ENCODE peak calls at places on chromosomes 13 and 19, in six cellular contexts. One of them, this sample, is unnamed.

GRCh38 chr13:27960362-27961226 is 8.5 kb downstream of the CDX2 start:
- DNase-seq in SK-N-SH: peak
- DNase-seq in HepG2: peak
- DNase-seq in K562: peak
- DNase-seq in A549: peak
- DNase-seq in H1: no peak
- DNase-seq in this sample: no peak

GRCh38 chr13:97600438-97601080 is 166.6 kb downstream of the RAP2A start:
- DNase-seq in HepG2: peak
- DNase-seq in A549: peak
- DNase-seq in K562: no peak
- DNase-seq in SK-N-SH: no peak
- DNase-seq in H1: no peak
- DNase-seq in this sample: no peak

GRCh38 chr13:61406275-61406674 is 9.4 kb downstream of the PCDH20 start:
- DNase-seq in K562: no peak
- DNase-seq in SK-N-SH: no peak
- DNase-seq in HepG2: no peak
- DNase-seq in H1: no peak
- DNase-seq in A549: no peak
- DNase-seq in this sample: no peak

GRCh38 chr13:29758591-29759114 is 91.8 kb downstream of the UBL3 start:
- DNase-seq in H1: no peak
- DNase-seq in K562: no peak
- DNase-seq in SK-N-SH: no peak
- DNase-seq in A549: no peak
- DNase-seq in HepG2: peak
- DNase-seq in this sample: peak

GRCh38 chr13:66660013-66660804 is 569.9 kb downstream of the PCDH9 start:
- DNase-seq in H1: no peak
- DNase-seq in A549: peak
- DNase-seq in SK-N-SH: no peak
- DNase-seq in K562: no peak
- DNase-seq in HepG2: no peak
- DNase-seq in this sample: no peak

GRCh38 chr13:46345400-46345799 is 41.7 kb downstream of the RUBCNL start:
- DNase-seq in SK-N-SH: no peak
- DNase-seq in A549: no peak
- DNase-seq in H1: no peak
- DNase-seq in K562: no peak
- DNase-seq in HepG2: no peak
- DNase-seq in this sample: no peak

GRCh38 chr19:52099497-52100138 is 4.1 kb upstream of the ZNF841 start:
- DNase-seq in K562: no peak
- DNase-seq in HepG2: peak
- DNase-seq in A549: no peak
- DNase-seq in H1: no peak
- DNase-seq in SK-N-SH: no peak
- DNase-seq in this sample: no peak

GRCh38 chr13:80100636-80101035 is 240.3 kb downstream of the SPRY2 start:
- DNase-seq in K562: no peak
- DNase-seq in A549: no peak
- DNase-seq in HepG2: no peak
- DNase-seq in SK-N-SH: no peak
- DNase-seq in H1: no peak
- DNase-seq in this sample: no peak

GRCh38 chr19:16106121-16106520 is 5.6 kb upstream of the RAB8A start:
- DNase-seq in A549: peak
- DNase-seq in H1: no peak
- DNase-seq in K562: no peak
- DNase-seq in SK-N-SH: no peak
- DNase-seq in HepG2: no peak
- DNase-seq in this sample: no peak

GRCh38 chr13:39051157-39051556 is 12.9 kb downstream of the NHLRC3 start:
- DNase-seq in H1: no peak
- DNase-seq in SK-N-SH: peak
- DNase-seq in A549: peak
- DNase-seq in HepG2: peak
- DNase-seq in K562: no peak
- DNase-seq in this sample: no peak

GRCh38 chr13:43572601-43573360 is 214.0 kb downstream of the ENOX1 start:
- DNase-seq in HepG2: no peak
- DNase-seq in K562: no peak
- DNase-seq in H1: no peak
- DNase-seq in SK-N-SH: no peak
- DNase-seq in A549: no peak
- DNase-seq in this sample: no peak

GRCh38 chr13:46712524-46712923 is 84.4 kb downstream of the ESD start:
- DNase-seq in SK-N-SH: no peak
- DNase-seq in HepG2: no peak
- DNase-seq in H1: no peak
- DNase-seq in K562: no peak
- DNase-seq in A549: no peak
- DNase-seq in this sample: no peak

GRCh38 chr13:48783831-48784230 is 130.1 kb downstream of the CYSLTR2 start:
- DNase-seq in SK-N-SH: no peak
- DNase-seq in K562: no peak
- DNase-seq in A549: no peak
- DNase-seq in H1: no peak
- DNase-seq in HepG2: no peak
- DNase-seq in this sample: no peak

GRCh38 chr13:58318495-58319167 is 687.1 kb downstream of the PCDH17 start:
- DNase-seq in HepG2: no peak
- DNase-seq in H1: no peak
- DNase-seq in K562: no peak
- DNase-seq in A549: no peak
- DNase-seq in SK-N-SH: no peak
- DNase-seq in this sample: no peak

GRCh38 chr19:22784051-22784450 is at the start of gene ZNF99:
- DNase-seq in H1: no peak
- DNase-seq in K562: no peak
- DNase-seq in SK-N-SH: no peak
- DNase-seq in A549: no peak
- DNase-seq in HepG2: no peak
- DNase-seq in this sample: no peak

GRCh38 chr19:38386968-38387549 is 775 bp downstream of the GGN start:
- DNase-seq in K562: no peak
- DNase-seq in HepG2: no peak
- DNase-seq in SK-N-SH: peak
- DNase-seq in A549: no peak
- DNase-seq in H1: no peak
- DNase-seq in this sample: no peak

GRCh38 chr19:531009-531752 is 379 bp upstream of the CDC34 start:
- DNase-seq in K562: peak
- DNase-seq in A549: peak
- DNase-seq in SK-N-SH: peak
- DNase-seq in HepG2: peak
- DNase-seq in H1: no peak
- DNase-seq in this sample: no peak

GRCh38 chr13:80751854-80752253 is 410.9 kb upstream of the SPRY2 start:
- DNase-seq in K562: no peak
- DNase-seq in A549: no peak
- DNase-seq in SK-N-SH: no peak
- DNase-seq in HepG2: no peak
- DNase-seq in H1: no peak
- DNase-seq in this sample: no peak

GRCh38 chr19:52535831-52536800 is 8.6 kb downstream of the ZNF808 start:
- DNase-seq in H1: peak
- DNase-seq in SK-N-SH: peak
- DNase-seq in HepG2: no peak
- DNase-seq in A549: no peak
- DNase-seq in K562: no peak
- DNase-seq in this sample: peak

GRCh38 chr19:41696402-41697197 is 8.5 kb upstream of the CEACAM7 start:
- DNase-seq in HepG2: no peak
- DNase-seq in K562: no peak
- DNase-seq in SK-N-SH: no peak
- DNase-seq in H1: no peak
- DNase-seq in A549: no peak
- DNase-seq in this sample: no peak

GRCh38 chr13:40518481-40518882 is 148.0 kb downstream of the FOXO1 start:
- DNase-seq in A549: no peak
- DNase-seq in SK-N-SH: no peak
- DNase-seq in HepG2: no peak
- DNase-seq in H1: no peak
- DNase-seq in K562: no peak
- DNase-seq in this sample: peak

GRCh38 chr13:113835461-113836274 is 28.2 kb downstream of the GAS6 start:
- DNase-seq in SK-N-SH: peak
- DNase-seq in HepG2: no peak
- DNase-seq in A549: peak
- DNase-seq in K562: no peak
- DNase-seq in H1: no peak
- DNase-seq in this sample: no peak

GRCh38 chr19:16247353-16248182 is 49.9 kb downstream of the AP1M1 start:
- DNase-seq in K562: peak
- DNase-seq in H1: peak
- DNase-seq in A549: peak
- DNase-seq in SK-N-SH: peak
- DNase-seq in HepG2: peak
- DNase-seq in this sample: peak

GRCh38 chr19:633068-633785 is at the start of gene POLRMT:
- DNase-seq in H1: peak
- DNase-seq in HepG2: peak
- DNase-seq in A549: peak
- DNase-seq in SK-N-SH: peak
- DNase-seq in K562: peak
- DNase-seq in this sample: peak

GRCh38 chr19:35776102-35776788 is 881 bp downstream of the ARHGAP33 start:
- DNase-seq in K562: no peak
- DNase-seq in HepG2: no peak
- DNase-seq in H1: no peak
- DNase-seq in SK-N-SH: no peak
- DNase-seq in A549: no peak
- DNase-seq in this sample: no peak
- TF ChIP-seq CHD2 in K562: no peak
- TF ChIP-seq CHD2 in HepG2: no peak
- TF ChIP-seq CHD2 in H1: no peak
- TF ChIP-seq CHD2 in SK-N-SH: no peak
- TF ChIP-seq CHD2 in A549: no peak
- TF ChIP-seq CHD2 in this sample: no peak

GRCh38 chr19:6402834-6403608 is 10.1 kb upstream of the GTF2F1 start:
- DNase-seq in SK-N-SH: no peak
- DNase-seq in K562: no peak
- DNase-seq in HepG2: peak
- DNase-seq in H1: no peak
- DNase-seq in A549: no peak
- DNase-seq in this sample: no peak

GRCh38 chr19:6396305-6396704 is 3.3 kb upstream of the GTF2F1 start:
- DNase-seq in K562: no peak
- DNase-seq in SK-N-SH: no peak
- DNase-seq in HepG2: no peak
- DNase-seq in H1: no peak
- DNase-seq in A549: no peak
- DNase-seq in this sample: no peak

DNA sequence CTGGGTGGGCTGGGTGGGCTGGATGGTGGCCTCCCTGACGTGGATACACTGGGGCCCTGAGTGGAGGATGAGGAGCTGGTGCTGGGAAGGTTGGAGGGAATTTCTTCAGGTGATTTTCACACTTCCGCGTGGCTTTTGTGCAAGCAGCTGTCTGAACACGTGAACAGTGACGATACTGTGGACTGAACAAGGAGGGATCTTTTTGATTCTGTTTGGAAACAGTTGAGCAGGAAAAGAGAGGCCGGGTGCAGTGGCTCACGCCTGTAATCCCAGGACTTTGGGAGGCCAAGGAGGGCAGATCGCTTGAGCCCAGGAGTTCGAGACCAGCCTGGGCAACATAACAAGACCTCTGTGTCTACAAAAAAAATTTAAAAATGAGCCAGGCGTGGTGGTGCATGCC is 9.1 kb upstream of the GTF2F1 start:
- DNase-seq in A549: no peak
- DNase-seq in SK-N-SH: no peak
- DNase-seq in K562: no peak
- DNase-seq in HepG2: no peak
- DNase-seq in H1: no peak
- DNase-seq in this sample: no peak
- TF ChIP-seq CHD2 in A549: no peak
- TF ChIP-seq CHD2 in SK-N-SH: no peak
- TF ChIP-seq CHD2 in K562: no peak
- TF ChIP-seq CHD2 in HepG2: no peak
- TF ChIP-seq CHD2 in H1: no peak
- TF ChIP-seq CHD2 in this sample: no peak

GRCh38 chr13:22193070-22193469 is 522.2 kb downstream of the FGF9 start:
- DNase-seq in SK-N-SH: no peak
- DNase-seq in H1: no peak
- DNase-seq in A549: no peak
- DNase-seq in HepG2: no peak
- DNase-seq in K562: no peak
- DNase-seq in this sample: no peak

GRCh38 chr13:22187329-22187728 is 516.5 kb downstream of the FGF9 start:
- DNase-seq in HepG2: no peak
- DNase-seq in H1: no peak
- DNase-seq in A549: no peak
- DNase-seq in SK-N-SH: no peak
- DNase-seq in K562: no peak
- DNase-seq in this sample: no peak

GRCh38 chr13:22194106-22194810 is 523.4 kb downstream of the FGF9 start:
- DNase-seq in SK-N-SH: no peak
- DNase-seq in K562: no peak
- DNase-seq in H1: no peak
- DNase-seq in A549: no peak
- DNase-seq in HepG2: no peak
- DNase-seq in this sample: no peak

GRCh38 chr13:22189176-22190048 is 518.5 kb downstream of the FGF9 start:
- DNase-seq in SK-N-SH: no peak
- DNase-seq in A549: no peak
- DNase-seq in H1: no peak
- DNase-seq in HepG2: no peak
- DNase-seq in K562: no peak
- DNase-seq in this sample: no peak
- TF ChIP-seq CHD2 in SK-N-SH: no peak
- TF ChIP-seq CHD2 in A549: no peak
- TF ChIP-seq CHD2 in H1: no peak
- TF ChIP-seq CHD2 in HepG2: no peak
- TF ChIP-seq CHD2 in K562: no peak
- TF ChIP-seq CHD2 in this sample: no peak

DNA sequence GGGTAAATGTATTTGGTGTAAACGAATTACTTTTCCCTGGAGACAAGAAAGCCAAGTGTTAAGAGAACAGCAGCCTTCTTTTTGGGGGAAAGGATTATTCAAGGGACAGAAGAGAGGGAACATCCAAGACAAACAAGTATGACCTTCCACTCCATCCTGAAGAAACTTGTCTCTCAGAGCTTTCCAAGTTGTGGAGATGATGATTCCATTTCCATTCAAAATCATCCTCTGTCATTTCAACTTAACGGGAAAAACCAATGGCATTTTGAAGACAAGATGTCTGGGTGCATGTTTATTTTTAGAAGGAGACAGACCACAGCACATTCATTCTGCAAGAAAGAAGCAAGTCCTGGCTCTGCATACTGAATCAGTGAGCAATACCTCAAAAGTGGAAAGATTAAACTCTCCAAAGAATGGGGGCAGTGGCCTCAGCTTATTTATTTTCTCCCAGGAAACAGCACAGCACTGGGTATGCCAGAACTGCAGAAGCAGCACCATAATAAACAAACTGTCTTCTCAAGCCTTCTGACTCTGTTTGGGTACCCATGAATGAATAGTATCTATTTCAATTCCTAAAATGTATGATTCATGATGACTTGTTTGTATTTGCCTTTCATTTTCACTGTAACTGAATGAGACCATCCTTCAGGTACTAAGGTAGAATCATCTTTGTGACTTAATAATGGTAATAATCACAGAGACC is 541.0 kb downstream of the RFC3 start:
- DNase-seq in K562: no peak
- DNase-seq in SK-N-SH: no peak
- DNase-seq in A549: peak
- DNase-seq in H1: no peak
- DNase-seq in HepG2: no peak
- DNase-seq in this sample: no peak
- TF ChIP-seq CHD2 in K562: no peak
- TF ChIP-seq CHD2 in SK-N-SH: no peak
- TF ChIP-seq CHD2 in A549: no peak
- TF ChIP-seq CHD2 in H1: no peak
- TF ChIP-seq CHD2 in HepG2: no peak
- TF ChIP-seq CHD2 in this sample: no peak